ENCODE peak calls at places on chromosomes 6 and 20, in nine cellular contexts. Y, Q, G, P, V, A, H, J and N are unnamed samples.

GRCh38 chr6:128515550-128516513 is 4.6 kb downstream of the PTPRK start:
- DNase-seq in Y (peak; percentile 71), Q (no peak), G (no peak), P (no peak), V (no peak), A (no peak), H (no peak), J (peak; percentile 79), N (no peak)

GRCh38 chr20:59580208-59580980 is 23.9 kb upstream of the PHACTR3 start:
- DNase-seq in Y (no peak), Q (no peak), G (no peak), P (peak; percentile 50), V (no peak), A (no peak), H (no peak), J (no peak), N (no peak)

GRCh38 chr6:163955752-163956151 is 541.2 kb downstream of the QKI start:
- DNase-seq in Y (no peak), Q (no peak), G (no peak), P (no peak), V (no peak), A (no peak), H (no peak), J (no peak), N (no peak)

GRCh38 chr6:4999586-4999985 is 4.3 kb downstream of the RPP40 start:
- DNase-seq in Y (no peak), Q (no peak), G (no peak), P (no peak), V (no peak), A (no peak), H (no peak), J (no peak), N (no peak)

GRCh38 chr6:135686784-135687301 is 164.7 kb upstream of the PDE7B start:
- DNase-seq in Y (peak; percentile 68), Q (no peak), G (no peak), P (no peak), V (no peak), A (no peak), H (no peak), J (peak; percentile 63), N (peak; percentile 93)

GRCh38 chr6:36327226-36328009 is 9.3 kb downstream of the BNIP5 start:
- DNase-seq in Y (no peak), Q (no peak), G (no peak), P (no peak), V (no peak), A (no peak), H (no peak), J (no peak), N (no peak)

GRCh38 chr6:40293824-40294188 is 293.4 kb downstream of the LRFN2 start:
- DNase-seq in Y (no peak), Q (no peak), G (no peak), P (no peak), V (no peak), A (no peak), H (no peak), J (no peak), N (no peak)

GRCh38 chr6:140385686-140386085 is 1011.2 kb upstream of the CITED2 start:
- DNase-seq in Y (no peak), Q (no peak), G (no peak), P (no peak), V (no peak), A (no peak), H (no peak), J (no peak), N (no peak)

GRCh38 chr6:100701728-100702127 is 179.4 kb downstream of the ASCC3 start:
- DNase-seq in Y (no peak), Q (no peak), G (no peak), P (no peak), V (no peak), A (no peak), H (no peak), J (no peak), N (no peak)

GRCh38 chr20:23046431-23046830 is 3.0 kb downstream of the THBD start:
- DNase-seq in Y (no peak), Q (no peak), G (peak; percentile 52), P (no peak), V (no peak), A (no peak), H (no peak), J (no peak), N (no peak)
- H3K4me3 ChIP-seq in Y (no peak overlapping the region), Q (no peak overlapping the region), G (peak overlapping the region; percentile 18), P (peak overlapping the region; percentile 69), V (no peak overlapping the region), A (no peak overlapping the region), H (peak overlapping the region; percentile 80), J (no peak overlapping the region), N (no peak overlapping the region)

GRCh38 chr20:48652961-48653705 is 174.7 kb downstream of the PREX1 start:
- DNase-seq in Y (no peak), Q (no peak), G (no peak), P (no peak), V (no peak), A (no peak), H (no peak), J (no peak), N (no peak)

GRCh38 chr20:48649104-48649626 is 178.6 kb downstream of the PREX1 start:
- DNase-seq in Y (no peak), Q (no peak), G (no peak), P (no peak), V (no peak), A (no peak), H (no peak), J (no peak), N (no peak)

GRCh38 chr20:48649868-48650267 is 177.9 kb downstream of the PREX1 start:
- DNase-seq in Y (no peak), Q (no peak), G (no peak), P (no peak), V (no peak), A (no peak), H (no peak), J (no peak), N (no peak)

GRCh38 chr20:48651960-48652359 is 175.8 kb downstream of the PREX1 start:
- DNase-seq in Y (no peak), Q (no peak), G (no peak), P (no peak), V (no peak), A (no peak), H (no peak), J (no peak), N (no peak)

GRCh38 chr20:48651271-48651670 is 176.5 kb downstream of the PREX1 start:
- DNase-seq in Y (no peak), Q (no peak), G (no peak), P (no peak), V (no peak), A (no peak), H (no peak), J (no peak), N (no peak)
- H3K4me3 ChIP-seq in Y (no peak overlapping the region), Q (no peak overlapping the region), G (no peak overlapping the region), P (no peak overlapping the region), V (no peak overlapping the region), A (no peak overlapping the region), H (no peak overlapping the region), J (no peak overlapping the region), N (no peak overlapping the region)

GRCh38 chr6:158286413-158286812 is 25.9 kb upstream of the TULP4 start:
- DNase-seq in Y (peak; percentile 74), Q (no peak), G (no peak), P (no peak), V (no peak), A (no peak), H (no peak), J (peak; percentile 76), N (no peak)

GRCh38 chr6:158287047-158287446 is 25.2 kb upstream of the TULP4 start:
- DNase-seq in Y (no peak), Q (no peak), G (no peak), P (no peak), V (no peak), A (peak; percentile 56), H (no peak), J (no peak), N (no peak)

GRCh38 chr6:158283304-158284005 is 28.8 kb upstream of the TULP4 start:
- DNase-seq in Y (peak; percentile 67), Q (no peak), G (no peak), P (no peak), V (no peak), A (no peak), H (no peak), J (peak; percentile 81), N (peak; percentile 33)

GRCh38 chr6:158284340-158285210 is 27.7 kb upstream of the TULP4 start:
- DNase-seq in Y (peak; percentile 97), Q (no peak), G (peak; percentile 65), P (no peak), V (peak; percentile 89), A (no peak), H (no peak), J (peak; percentile 96), N (peak; percentile 70)

DNA sequence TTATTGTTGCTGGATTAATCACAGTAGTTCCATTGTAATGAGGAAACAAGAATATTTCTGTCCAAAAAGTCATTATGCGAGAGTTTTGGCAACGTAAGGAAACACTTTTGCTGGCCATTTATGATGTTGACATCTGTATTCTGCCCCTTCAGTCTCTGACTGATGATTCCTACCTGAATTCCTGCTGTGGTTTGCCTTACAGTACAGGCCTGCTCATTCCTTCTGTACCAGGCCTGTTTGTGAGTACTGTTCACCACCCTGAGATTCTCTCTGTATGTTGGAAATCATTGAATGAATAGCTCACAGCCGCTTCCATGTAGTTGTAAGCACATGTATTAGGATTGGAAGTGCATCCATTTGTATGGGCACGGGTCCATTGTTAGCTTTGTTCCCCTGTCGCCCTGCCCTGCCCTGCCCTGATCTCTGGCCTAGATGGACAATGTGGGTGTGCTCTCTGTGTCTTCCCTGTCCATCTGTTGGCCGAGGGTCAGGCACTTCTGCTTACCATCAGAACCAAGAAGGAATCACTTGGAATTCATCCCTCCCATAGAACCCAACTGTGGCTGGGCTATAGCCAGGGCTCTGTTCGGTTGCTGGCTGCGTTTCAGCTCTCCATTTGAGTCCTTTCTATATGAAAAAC is 26.8 kb upstream of the TULP4 start:
- DNase-seq in Y (peak; percentile 16), Q (no peak), G (no peak), P (no peak), V (no peak), A (no peak), H (no peak), J (peak; percentile 28), N (no peak)
- H3K4me3 ChIP-seq in Y (no peak overlapping the region), Q (no peak overlapping the region), G (no peak overlapping the region), P (no peak overlapping the region), V (no peak overlapping the region), A (no peak overlapping the region), H (no peak overlapping the region), J (no peak overlapping the region), N (no peak overlapping the region)

GRCh38 chr6:97443408-97444080 is 160.5 kb upstream of the MMS22L start:
- DNase-seq in Y (no peak), Q (no peak), G (no peak), P (no peak), V (no peak), A (no peak), H (no peak), J (no peak), N (no peak)

GRCh38 chr6:97445406-97445805 is 162.4 kb upstream of the MMS22L start:
- DNase-seq in Y (no peak), Q (no peak), G (no peak), P (no peak), V (no peak), A (no peak), H (no peak), J (no peak), N (no peak)

DNA sequence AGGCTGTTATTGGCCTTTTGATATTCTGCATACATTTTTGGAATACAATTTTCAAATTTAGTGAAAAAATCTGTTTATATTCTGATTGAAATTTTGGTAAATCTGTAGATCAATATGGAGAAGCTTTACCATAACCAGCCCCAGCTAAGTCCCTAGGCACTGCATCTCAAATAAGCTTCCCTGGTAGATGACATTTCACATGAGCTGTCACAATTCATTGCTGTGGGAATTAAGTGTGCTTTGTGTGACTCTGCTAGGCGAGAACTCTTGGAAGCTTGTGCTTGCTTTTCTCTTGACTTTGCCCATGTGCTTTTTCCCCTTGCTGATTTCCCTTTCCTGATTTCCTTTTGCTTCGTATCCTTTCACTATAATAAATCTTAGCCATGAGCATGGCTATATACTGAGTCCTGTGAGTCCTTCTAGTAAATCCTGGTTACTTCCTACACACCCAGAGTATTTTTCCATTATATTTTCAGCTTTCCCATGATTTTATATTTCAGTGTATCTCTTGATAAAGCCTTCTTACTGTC is 166.5 kb upstream of the MMS22L start:
- DNase-seq in Y (no peak), Q (no peak), G (no peak), P (no peak), V (no peak), A (no peak), H (no peak), J (no peak), N (no peak)
- H3K4me3 ChIP-seq in Y (no peak overlapping the region), Q (no peak overlapping the region), G (no peak overlapping the region), P (no peak overlapping the region), V (no peak overlapping the region), A (no peak overlapping the region), H (no peak overlapping the region), J (no peak overlapping the region), N (no peak overlapping the region)